ENCODE peak calls at places on chromosomes 5 and 9, in five cellular contexts. F, I, T, Y and G are unnamed samples.

GRCh38 chr5:170491479-170491878 is 12.3 kb upstream of the KCNIP1 start:
- DNase-seq in T (peak), Y (no peak), I (no peak), F (peak), G (peak)

GRCh38 chr5:140642718-140643117 is 3.5 kb downstream of the TMCO6 start:
- DNase-seq in I (no peak), Y (no peak), T (peak), F (peak), G (no peak)

GRCh38 chr9:94881946-94882345 is 155.4 kb downstream of the AOPEP start:
- DNase-seq in Y (no peak), I (no peak), T (no peak), F (no peak), G (no peak)

GRCh38 chr9:93107151-93107824 is 11.3 kb downstream of the CARD19 start:
- DNase-seq in F (no peak), I (no peak), T (no peak), Y (no peak), G (no peak)

GRCh38 chr5:1424716-1425115 is 20.5 kb downstream of the SLC6A3 start:
- DNase-seq in I (no peak), F (no peak), Y (no peak), T (no peak), G (no peak)

GRCh38 chr5:134245101-134245604 is 19.3 kb upstream of the PPP2CA start:
- DNase-seq in F (peak), T (peak), I (no peak), Y (no peak), G (peak)

GRCh38 chr5:10707198-10708187 is 53.5 kb downstream of the DAP start:
- DNase-seq in I (no peak), T (no peak), Y (no peak), F (peak), G (peak)

GRCh38 chr5:146440870-146441495 is 6.2 kb upstream of the TCERG1 start:
- DNase-seq in T (peak), I (no peak), F (peak), Y (peak), G (no peak)

GRCh38 chr9:75105841-75106240 is 17.5 kb downstream of the OSTF1 start:
- DNase-seq in F (no peak), Y (no peak), T (no peak), I (no peak), G (no peak)

GRCh38 chr9:89304479-89305188 is 6.4 kb upstream of the CKS2 start:
- DNase-seq in I (no peak), F (no peak), Y (no peak), T (no peak), G (no peak)

GRCh38 chr9:133421615-133422542 is at the start of gene ADAMTS13:
- DNase-seq in Y (no peak), T (no peak), I (no peak), F (peak), G (peak)

GRCh38 chr9:83981126-83981871 is 694 bp downstream of the RMI1 start:
- DNase-seq in Y (peak), T (peak), F (peak), I (no peak), G (peak)

GRCh38 chr5:138408023-138408422 is 30.8 kb upstream of the REEP2 start:
- DNase-seq in T (no peak), I (no peak), Y (no peak), F (no peak), G (no peak)

GRCh38 chr5:59042683-59043082 is 459.8 kb downstream of the RAB3C start:
- DNase-seq in F (peak), Y (no peak), T (no peak), I (no peak), G (peak)

GRCh38 chr9:114930063-114930812 is at the start of gene TNFSF8:
- DNase-seq in F (no peak), Y (no peak), T (no peak), I (peak), G (no peak)

GRCh38 chr9:117464941-117465616 is 50.2 kb upstream of the ASTN2 start:
- DNase-seq in I (peak), Y (peak), T (peak), F (no peak), G (no peak)

GRCh38 chr9:19788152-19788551 is 685 bp downstream of the SLC24A2 start:
- DNase-seq in T (no peak), Y (peak), I (peak), F (no peak), G (no peak)

GRCh38 chr9:128115187-128116103 is 12.1 kb downstream of the PTGES2 start:
- DNase-seq in I (no peak), F (no peak), T (no peak), Y (no peak), G (no peak)

GRCh38 chr5:113330533-113331200 is 104.1 kb downstream of the TSSK1B start:
- DNase-seq in I (peak), Y (peak), T (peak), F (peak), G (peak)

GRCh38 chr5:125083932-125084331 is 337.5 kb upstream of the ZNF608 start:
- DNase-seq in F (peak), Y (no peak), T (peak), I (no peak), G (peak)

GRCh38 chr5:117201016-117201415 is 626.4 kb upstream of the SEMA6A start:
- DNase-seq in Y (peak), T (no peak), I (no peak), F (no peak), G (no peak)